ENCODE peak calls at places on chromosomes 16 and 17, in nine cellular contexts. T is RWPE1, V is neuronal stem cell, J is tibial artery, M is GM23338, O is body of pancreas, S is brain microvascular endothelial cell, W is ovary, H is neural progenitor cell. C is an unnamed sample.

GRCh38 chr17:68325961-68326360 is 34.7 kb downstream of the ARSG start:
- DNase-seq in T (no peak), V (no peak), J (no peak), M (no peak), O (no peak), S (no peak), W (no peak), H (no peak), C (no peak)

GRCh38 chr16:56645838-56646237 is 5.8 kb upstream of the MT1B start:
- DNase-seq in T (no peak), V (no peak), J (no peak), M (no peak), O (no peak), S (no peak), W (no peak), H (no peak), C (no peak)

GRCh38 chr17:40516581-40517285 is 15.3 kb upstream of the TNS4 start:
- DNase-seq in T (no peak), V (no peak), J (no peak), M (no peak), O (no peak), S (no peak), W (no peak), H (no peak), C (no peak)

GRCh38 chr17:77959216-77959925 is 868 bp downstream of the TNRC6C start:
- DNase-seq in T (peak; percentile 25), V (no peak), J (no peak), M (peak; percentile 44), O (peak; percentile 28), S (peak; percentile 8), W (no peak), H (peak; percentile 63), C (no peak)

GRCh38 chr17:74466111-74466784 is at the start of gene CD300A:
- DNase-seq in T (no peak), V (no peak), J (no peak), M (peak; percentile 64), O (no peak), S (no peak), W (no peak), H (no peak), C (no peak)

GRCh38 chr17:5115673-5116651 is at the start of gene USP6:
- DNase-seq in T (no peak), V (no peak), J (no peak), M (peak; percentile 85), O (peak; percentile 49), S (no peak), W (no peak), H (no peak), C (no peak)

GRCh38 chr17:42365136-42365535 is 23.1 kb downstream of the STAT3 start:
- DNase-seq in T (no peak), V (no peak), J (no peak), M (no peak), O (no peak), S (peak; percentile 97), W (no peak), H (no peak), C (no peak)

GRCh38 chr16:79307214-79307613 is 293.3 kb downstream of the MAF start:
- DNase-seq in T (no peak), V (no peak), J (peak; percentile 70), M (no peak), O (no peak), S (no peak), W (no peak), H (no peak), C (no peak)

GRCh38 chr17:3335876-3336275 is 37.7 kb upstream of the OR3A1 start:
- DNase-seq in T (no peak), V (no peak), J (no peak), M (peak; percentile 15), O (no peak), S (no peak), W (no peak), H (no peak), C (no peak)

GRCh38 chr17:32440722-32441121 is 3.6 kb upstream of the PSMD11 start:
- DNase-seq in T (no peak), V (no peak), J (no peak), M (no peak), O (no peak), S (no peak), W (no peak), H (no peak), C (no peak)

GRCh38 chr16:20878682-20879147 is 21.4 kb downstream of the DCUN1D3 start:
- DNase-seq in T (no peak), V (no peak), J (no peak), M (no peak), O (no peak), S (no peak), W (peak; percentile 10), H (no peak), C (no peak)

GRCh38 chr16:1961651-1962067 is 2.3 kb downstream of the NDUFB10 start:
- DNase-seq in T (no peak), V (no peak), J (no peak), M (no peak), O (no peak), S (no peak), W (no peak), H (no peak), C (no peak)

GRCh38 chr17:72120878-72121163 is at the start of gene SOX9:
- DNase-seq in T (peak; percentile 99), V (peak; percentile 87), J (peak; percentile 80), M (peak; percentile 97), O (peak; percentile 94), S (peak; percentile 93), W (no peak), H (peak; percentile 94), C (peak; percentile 87)

GRCh38 chr17:50021681-50022370 is 26.8 kb upstream of the DLX3 start:
- DNase-seq in T (no peak), V (no peak), J (no peak), M (no peak), O (no peak), S (no peak), W (no peak), H (no peak), C (no peak)

GRCh38 chr17:50024808-50025207 is 29.8 kb upstream of the DLX3 start:
- DNase-seq in T (no peak), V (no peak), J (no peak), M (no peak), O (no peak), S (no peak), W (no peak), H (no peak), C (no peak)

GRCh38 chr17:50020841-50021599 is 26.0 kb upstream of the DLX3 start:
- DNase-seq in T (no peak), V (no peak), J (no peak), M (no peak), O (no peak), S (no peak), W (no peak), H (no peak), C (no peak)

GRCh38 chr17:50023520-50023919 is 28.5 kb upstream of the DLX3 start:
- DNase-seq in T (no peak), V (no peak), J (no peak), M (no peak), O (no peak), S (no peak), W (no peak), H (no peak), C (no peak)

GRCh38 chr17:50022463-50023130 is 27.6 kb upstream of the DLX3 start:
- DNase-seq in T (no peak), V (no peak), J (no peak), M (no peak), O (no peak), S (peak; percentile 29), W (no peak), H (no peak), C (no peak)
- H3K27ac ChIP-seq in T (peak overlapping the region; percentile 13), V (no peak overlapping the region), J (no peak overlapping the region), M (no peak overlapping the region), O (no peak overlapping the region), S (no peak overlapping the region), W (no peak overlapping the region), H (no peak overlapping the region), C (no peak overlapping the region)

GRCh38 chr16:77618011-77618410 is 104.3 kb upstream of the NUDT7 start:
- DNase-seq in T (no peak), V (no peak), J (no peak), M (no peak), O (no peak), S (peak; percentile 52), W (no peak), H (no peak), C (no peak)
- H3K27ac ChIP-seq in T (no peak overlapping the region), V (no peak overlapping the region), J (no peak overlapping the region), M (no peak overlapping the region), O (no peak overlapping the region), S (no peak overlapping the region), W (no peak overlapping the region), H (no peak overlapping the region), C (no peak overlapping the region)

GRCh38 chr17:28738680-28739384 is 5.0 kb upstream of the TRAF4 start:
- DNase-seq in T (no peak), V (no peak), J (no peak), M (no peak), O (no peak), S (no peak), W (no peak), H (no peak), C (no peak)
- H3K27ac ChIP-seq in T (peak overlapping the region; percentile 100), V (no peak overlapping the region), J (no peak overlapping the region), M (no peak overlapping the region), O (no peak overlapping the region), S (no peak overlapping the region), W (no peak overlapping the region), H (no peak overlapping the region), C (no peak overlapping the region)

DNA sequence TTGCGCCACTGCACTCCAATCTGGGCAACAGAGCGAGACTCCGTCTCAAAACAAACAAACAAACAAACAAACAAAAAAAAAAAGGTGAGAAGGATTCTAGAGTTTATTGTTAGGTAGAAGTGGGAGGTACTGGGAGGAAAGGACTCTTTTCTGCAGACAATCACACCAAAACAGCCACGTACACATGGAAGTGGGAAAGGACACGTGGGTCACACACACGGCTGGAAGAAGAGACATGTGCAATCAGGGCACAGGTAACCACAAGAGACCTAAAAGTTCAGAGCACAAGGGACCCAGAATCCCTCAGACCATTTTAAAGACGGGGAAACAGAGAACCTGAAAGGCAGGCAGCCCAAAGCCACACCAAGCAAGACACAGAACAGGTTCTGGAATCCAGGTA is 20.5 kb downstream of the XYLT1 start:
- DNase-seq in T (no peak), V (no peak), J (no peak), M (no peak), O (no peak), S (no peak), W (no peak), H (no peak), C (no peak)
- H3K27ac ChIP-seq in T (no peak overlapping the region), V (no peak overlapping the region), J (no peak overlapping the region), M (no peak overlapping the region), O (no peak overlapping the region), S (no peak overlapping the region), W (no peak overlapping the region), H (no peak overlapping the region), C (no peak overlapping the region)